ENCODE peak calls at places on chromosomes 11 and 22, in four cellular contexts. L is IMR-90, V is mesendoderm, T is mesenchymal stem cell. Y is an unnamed sample.

GRCh38 chr22:38205261-38206128 is 3.7 kb downstream of the MAFF start:
- DNase-seq in T (peak), V (no peak), L (peak), Y (no peak)

GRCh38 chr22:49431559-49431958 is 396.1 kb downstream of the BRD1 start:
- DNase-seq in V (no peak), L (no peak), T (no peak), Y (no peak)

GRCh38 chr11:117230981-117231636 is 764 bp downstream of the PCSK7 start:
- DNase-seq in V (no peak), L (no peak), T (no peak), Y (no peak)

GRCh38 chr11:47394322-47395224 is 13.8 kb upstream of the SLC39A13 start:
- DNase-seq in V (no peak), L (peak), T (peak), Y (no peak)

GRCh38 chr11:62705401-62705800 is 1.8 kb downstream of the BSCL2 start:
- DNase-seq in T (no peak), V (peak), L (no peak), Y (no peak)

GRCh38 chr11:93820085-93820710 is 30.2 kb downstream of the VSTM5 start:
- DNase-seq in V (peak), L (no peak), T (no peak), Y (peak)

GRCh38 chr11:75495749-75496641 is 29.7 kb downstream of the GDPD5 start:
- DNase-seq in L (no peak), T (no peak), V (peak), Y (no peak)

GRCh38 chr11:69889400-69890372 is 70.5 kb upstream of the FGF3 start:
- DNase-seq in V (peak), T (no peak), L (no peak), Y (no peak)

GRCh38 chr22:29130490-29130889 is 57.7 kb downstream of the KREMEN1 start:
- DNase-seq in T (no peak), L (no peak), V (no peak), Y (no peak)

GRCh38 chr22:42820075-42820763 is 36.9 kb downstream of the ARFGAP3 start:
- DNase-seq in V (peak), T (peak), L (peak), Y (no peak)

GRCh38 chr11:109680127-109680526 is 258.1 kb downstream of the C11orf87 start:
- DNase-seq in T (peak), L (peak), V (no peak), Y (no peak)

GRCh38 chr22:44119669-44120313 is 60.9 kb upstream of the PARVG start:
- DNase-seq in T (no peak), L (no peak), V (no peak), Y (no peak)

GRCh38 chr11:110177057-110177397 is 83.8 kb downstream of the ZC3H12C start:
- DNase-seq in V (peak), T (no peak), L (no peak), Y (no peak)

GRCh38 chr22:35643991-35644390 is 4.3 kb upstream of the APOL6 start:
- DNase-seq in T (no peak), L (no peak), V (no peak), Y (no peak)

GRCh38 chr22:35589071-35589735 is 27.9 kb downstream of the MB start:
- DNase-seq in T (peak), L (peak), V (peak), Y (no peak)

GRCh38 chr11:128835741-128836410 is 31.2 kb downstream of the KCNJ1 start:
- DNase-seq in V (no peak), T (no peak), L (no peak), Y (no peak)

GRCh38 chr11:9214765-9215164 is 50.4 kb downstream of the DENND5A start:
- DNase-seq in T (peak), L (peak), V (peak), Y (no peak)

GRCh38 chr11:11409916-11410315 is 56.9 kb upstream of the CSNK2A3 start:
- DNase-seq in T (no peak), L (no peak), V (no peak), Y (no peak)

GRCh38 chr11:78406568-78407196 is 10.9 kb downstream of the GAB2 start:
- DNase-seq in V (peak), L (no peak), T (no peak), Y (no peak)

GRCh38 chr11:73314121-73314948 is 6.3 kb downstream of the ARHGEF17 start:
- DNase-seq in L (peak), V (peak), T (peak), Y (no peak)

GRCh38 chr11:2789791-2790580 is 90.2 kb upstream of the KCNQ1OT1 start:
- DNase-seq in T (no peak), V (no peak), L (no peak), Y (no peak)

GRCh38 chr11:12272821-12273617 is 104.4 kb upstream of the PARVA start:
- DNase-seq in L (peak), T (peak), V (no peak), Y (no peak)

GRCh38 chr11:112216591-112217105 is 9.6 kb upstream of the PTS start:
- DNase-seq in L (peak), V (no peak), T (peak), Y (no peak)

GRCh38 chr22:50564289-50564688 is 1.6 kb upstream of the SYCE3 start:
- DNase-seq in V (no peak), L (no peak), T (no peak), Y (no peak)

GRCh38 chr22:23684051-23684450 is 6.8 kb upstream of the RGL4 start:
- DNase-seq in T (no peak), V (no peak), L (no peak), Y (no peak)

GRCh38 chr22:27462190-27462589 is 339.4 kb downstream of the MN1 start:
- DNase-seq in T (no peak), L (no peak), V (peak), Y (peak)
- H2BK15ac ChIP-seq in T (no peak), L (peak), V (no peak), Y (no peak)

DNA sequence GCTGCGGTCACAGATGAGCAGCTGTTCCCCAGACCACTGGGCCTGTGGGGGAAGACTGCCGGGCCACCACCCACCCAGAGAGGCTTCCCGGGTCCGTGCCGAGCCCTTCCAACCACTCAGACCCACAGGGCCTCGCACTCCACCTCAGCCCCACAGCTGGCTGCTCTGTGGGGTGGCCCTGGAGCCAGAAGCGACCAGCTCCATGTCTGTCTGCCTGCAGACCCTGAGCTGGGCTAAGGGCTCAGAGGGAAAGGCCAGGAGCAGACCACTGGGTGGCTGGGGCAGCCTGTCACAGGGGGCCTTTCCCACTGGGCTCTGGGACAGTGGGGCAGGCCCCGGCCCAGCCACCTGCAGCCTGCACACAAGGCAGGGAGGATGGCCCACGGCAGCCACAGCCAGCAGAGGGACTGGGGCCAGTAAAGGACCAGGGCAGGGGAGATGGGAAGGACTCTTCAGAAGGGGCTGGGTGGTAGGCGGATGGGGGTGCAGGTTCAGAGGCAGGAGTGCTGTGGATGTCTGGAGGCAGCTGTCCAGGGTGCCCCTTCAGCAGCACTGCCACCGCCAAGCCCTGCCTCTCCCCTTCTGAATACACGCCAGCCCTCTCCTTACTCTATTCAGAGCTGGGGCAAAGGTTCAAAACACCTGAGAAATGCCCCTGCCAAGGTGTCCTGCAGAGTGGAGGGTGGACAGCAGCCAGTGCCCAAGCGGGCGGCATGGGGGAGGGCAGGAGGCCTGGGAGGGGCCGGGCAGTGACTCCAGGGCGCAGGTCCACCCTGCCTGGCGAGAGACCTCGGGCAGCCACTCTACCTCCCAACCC is 32.2 kb downstream of the GNB1L start:
- DNase-seq in T (no peak), L (no peak), V (no peak), Y (no peak)
- H2BK15ac ChIP-seq in T (no peak), L (no peak), V (no peak), Y (no peak)

GRCh38 chr11:65172600-65172999 is 2.6 kb downstream of the SPDYC start:
- DNase-seq in L (no peak), T (no peak), V (no peak), Y (no peak)

GRCh38 chr11:65166893-65167292 is 3.1 kb upstream of the SPDYC start:
- DNase-seq in V (no peak), L (no peak), T (no peak), Y (no peak)

GRCh38 chr11:65165847-65166317 is 4.2 kb upstream of the SPDYC start:
- DNase-seq in T (no peak), V (no peak), L (no peak), Y (no peak)

GRCh38 chr11:65170058-65170534 is at the start of gene SPDYC:
- DNase-seq in L (no peak), V (peak), T (no peak), Y (no peak)

GRCh38 chr11:65169164-65169641 is 830 bp upstream of the SPDYC start:
- DNase-seq in T (peak), V (no peak), L (peak), Y (no peak)
- H2BK15ac ChIP-seq in T (no peak), V (no peak), L (peak), Y (no peak)

GRCh38 chr11:762421-763072 is 14.7 kb downstream of the GATD1 start:
- DNase-seq in T (peak), V (peak), L (peak), Y (no peak)
- H2BK15ac ChIP-seq in T (no peak), V (no peak), L (no peak), Y (no peak)

DNA sequence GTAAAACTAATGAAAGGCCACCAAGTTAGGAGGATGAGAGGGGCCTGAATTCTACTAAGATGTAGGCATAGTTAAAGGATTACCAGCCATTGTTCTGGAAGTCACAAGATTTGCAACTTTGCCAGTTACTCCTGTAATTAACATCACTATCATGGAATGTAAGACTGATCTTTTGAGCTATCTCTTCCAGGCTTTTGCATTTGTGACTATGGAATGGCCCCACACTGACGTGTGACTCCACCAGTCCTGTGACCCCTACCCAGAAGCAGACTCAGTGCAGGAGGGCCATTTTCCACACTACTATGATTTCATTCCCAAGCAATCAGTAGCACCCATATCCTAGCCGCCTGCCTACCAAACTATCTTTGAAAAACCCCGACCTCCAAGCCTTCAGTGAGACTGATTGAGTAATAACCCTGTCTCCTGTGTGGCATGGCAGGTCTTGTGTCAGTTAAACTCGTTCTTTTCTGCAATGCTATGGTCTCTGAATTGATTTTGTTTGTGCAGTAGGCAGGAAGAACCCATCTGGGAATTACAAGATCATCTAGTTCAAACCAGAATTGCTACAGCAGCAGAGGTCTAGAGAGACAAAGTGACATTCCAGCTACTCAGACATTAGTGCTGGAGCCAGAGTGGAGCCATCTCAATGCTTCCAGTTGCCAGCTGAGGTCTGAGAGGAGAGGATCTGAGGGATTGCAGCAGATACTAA is 1.9 kb upstream of the CTSF start:
- DNase-seq in T (no peak), L (no peak), V (peak), Y (no peak)
- H2BK15ac ChIP-seq in T (no peak), L (no peak), V (peak), Y (no peak)

GRCh38 chr11:64923151-64923661 is 1.3 kb upstream of the PPP2R5B start:
- DNase-seq in L (no peak), V (no peak), T (no peak), Y (no peak)
- H2BK15ac ChIP-seq in L (no peak), V (no peak), T (peak), Y (peak)

DNA sequence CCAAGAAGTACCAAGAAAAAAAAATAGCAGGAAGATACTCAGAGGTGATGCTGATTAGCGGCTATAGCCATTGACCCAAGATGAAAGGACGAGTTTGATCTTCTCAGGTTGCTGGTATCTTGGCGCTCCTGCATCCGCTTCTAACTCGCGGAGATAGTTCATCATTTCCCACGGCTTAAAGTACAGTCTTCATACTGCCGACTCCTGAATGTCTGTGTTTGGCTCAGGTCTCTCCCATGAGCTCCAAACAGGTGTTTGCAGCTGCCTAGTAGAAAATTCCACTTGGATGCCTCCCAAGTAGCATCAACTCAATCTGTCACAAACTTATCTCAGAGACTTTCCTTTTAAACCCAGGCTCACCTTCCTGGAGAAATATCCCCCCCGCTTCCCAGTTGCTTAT is 986.4 kb downstream of the TBC1D22A start:
- DNase-seq in V (no peak), T (no peak), L (no peak), Y (no peak)
- H2BK15ac ChIP-seq in V (no peak), T (no peak), L (no peak), Y (no peak)

GRCh38 chr11:45676522-45677095 is 11.2 kb upstream of the CHST1 start:
- DNase-seq in V (no peak), T (no peak), L (no peak), Y (no peak)

GRCh38 chr11:45677811-45678515 is 12.5 kb upstream of the CHST1 start:
- DNase-seq in T (no peak), V (no peak), L (no peak), Y (no peak)

GRCh38 chr11:45675646-45676045 is 10.2 kb upstream of the CHST1 start:
- DNase-seq in T (no peak), V (no peak), L (no peak), Y (no peak)

GRCh38 chr11:45674481-45675190 is 9.2 kb upstream of the CHST1 start:
- DNase-seq in T (no peak), V (no peak), L (no peak), Y (no peak)

DNA sequence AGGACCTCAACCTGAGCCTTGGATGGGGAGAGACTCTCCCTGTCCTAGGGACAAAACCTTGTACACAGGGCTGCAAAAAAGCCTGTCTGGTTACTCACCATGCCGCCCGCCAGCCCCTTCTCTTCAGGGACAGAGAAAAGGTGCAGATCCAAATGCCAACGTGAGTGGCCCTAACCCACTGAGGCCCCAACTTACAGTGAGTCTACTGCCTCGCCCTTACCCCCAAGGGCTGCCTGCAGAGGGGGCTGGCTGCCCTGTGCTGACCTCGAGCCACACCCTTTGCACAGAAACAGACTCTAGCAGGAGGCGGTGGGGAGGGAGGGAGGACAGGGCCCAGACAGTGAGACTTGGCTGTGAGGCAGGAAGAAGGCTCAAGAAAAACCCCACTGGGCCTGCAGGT is 13.5 kb upstream of the CHST1 start:
- DNase-seq in L (no peak), T (no peak), V (no peak), Y (no peak)
- H2BK15ac ChIP-seq in L (no peak), T (no peak), V (no peak), Y (peak)

DNA sequence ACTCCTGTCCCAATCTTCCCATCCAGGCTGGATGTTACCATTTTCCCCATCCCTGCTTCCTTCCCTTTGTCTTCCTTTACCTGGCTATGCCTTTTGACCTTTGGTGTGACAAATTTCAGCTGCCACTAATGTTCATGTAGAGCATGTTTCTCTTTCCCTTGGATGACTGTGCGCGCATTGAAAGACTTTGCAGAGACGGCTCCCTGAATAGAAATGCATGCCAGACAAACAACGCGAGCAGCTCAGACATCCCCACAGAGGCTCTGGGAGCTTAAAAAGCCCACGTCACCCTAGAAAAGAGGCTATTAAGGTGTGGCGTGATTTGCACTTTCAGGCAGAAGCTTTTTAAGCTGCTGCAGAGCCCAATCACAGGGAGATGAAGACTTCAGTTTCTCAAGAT is 202.0 kb downstream of the NTM start:
- DNase-seq in L (no peak), T (no peak), V (no peak), Y (no peak)
- H2BK15ac ChIP-seq in L (no peak), T (no peak), V (no peak), Y (no peak)

Y was measured in neuronal stem cell.